ENCODE peak calls at places on chromosome 3, in five cellular contexts. G is non-pigmented ciliary epithelial cell, B is KBM-7, T is WTC11, O is KG1. F is an unnamed sample.

GRCh38 chr3:116139607-116140006 is 305.7 kb downstream of the LSAMP start:
- DNase-seq in O (no peak), B (no peak), T (no peak), G (no peak), F (no peak)

GRCh38 chr3:11567516-11568467 is 75.9 kb downstream of the VGLL4 start:
- DNase-seq in T (no peak), O (no peak), B (no peak), G (peak), F (no peak)

GRCh38 chr3:133812872-133813271 is 7.3 kb downstream of the SRPRB start:
- DNase-seq in G (no peak), B (no peak), O (no peak), T (no peak), F (no peak)

GRCh38 chr3:851098-851790 is 241.6 kb upstream of the CNTN6 start:
- DNase-seq in T (no peak), G (no peak), O (no peak), B (no peak), F (peak)

GRCh38 chr3:129378949-129379348 is 49.5 kb downstream of the EFCAB12 start:
- DNase-seq in T (no peak), O (no peak), B (no peak), G (no peak), F (no peak)

GRCh38 chr3:54696313-54696712 is 231.5 kb downstream of the LRTM1 start:
- DNase-seq in O (no peak), B (no peak), G (no peak), T (no peak), F (no peak)

GRCh38 chr3:150251654-150252053 is 156.4 kb upstream of the TSC22D2 start:
- DNase-seq in G (no peak), T (no peak), O (no peak), B (no peak), F (no peak)

GRCh38 chr3:40800343-40800742 is 275.6 kb downstream of the ZNF621 start:
- DNase-seq in G (peak), B (no peak), T (no peak), O (no peak), F (no peak)

GRCh38 chr3:148366743-148367410 is 330.8 kb upstream of the AGTR1 start:
- DNase-seq in B (peak), O (no peak), T (no peak), G (no peak), F (no peak)

GRCh38 chr3:71008350-71008923 is 575.1 kb downstream of the FOXP1 start:
- DNase-seq in B (no peak), T (no peak), O (no peak), G (no peak), F (no peak)

GRCh38 chr3:62965311-62965710 is 90.1 kb upstream of the CADPS start:
- DNase-seq in T (no peak), G (no peak), O (no peak), B (no peak), F (no peak)

GRCh38 chr3:104437131-104437750 is 929.5 kb upstream of the ALCAM start:
- DNase-seq in O (no peak), G (peak), T (no peak), B (no peak), F (no peak)

GRCh38 chr3:61985020-61985419 is 388.3 kb downstream of the FEZF2 start:
- DNase-seq in B (peak), T (no peak), G (peak), O (no peak), F (no peak)

GRCh38 chr3:194730369-194730768 is 44.7 kb downstream of the FAM43A start:
- DNase-seq in G (no peak), B (no peak), O (no peak), T (no peak), F (no peak)

GRCh38 chr3:176879710-176880109 is 317.6 kb downstream of the TBL1XR1 start:
- DNase-seq in T (no peak), B (no peak), O (no peak), G (no peak), F (no peak)

GRCh38 chr3:193796089-193796488 is 203.1 kb downstream of the OPA1 start:
- DNase-seq in T (no peak), O (no peak), B (no peak), G (no peak), F (no peak)

GRCh38 chr3:154955907-154956533 is 124.1 kb upstream of the MME start:
- DNase-seq in G (no peak), B (peak), T (no peak), O (no peak), F (no peak)

GRCh38 chr3:43893721-43894120 is 203.0 kb downstream of the ABHD5 start:
- DNase-seq in O (no peak), B (no peak), G (no peak), T (no peak), F (no peak)

GRCh38 chr3:71875461-71875947 is 90.6 kb upstream of the PROK2 start:
- DNase-seq in B (peak), G (peak), O (peak), T (peak), F (peak)

F was measured in GM12891.